ENCODE peak calls at places on chromosomes 2 and 18, in ten cellular contexts. Q is IMR-90, N is HepG2, F is keratinocyte, J is astrocyte, D is hepatocyte, X is fibroblast of lung, S is HCT116, U is neural progenitor cell, I is H9. K is an unnamed sample. For H3K4me1, the result is how much of the 10 kb centered on the place peaks cover.

GRCh38 chr2:74548285-74548918 is 5.3 kb downstream of the LOXL3 start:
- DNase-seq in Q (no peak), N (no peak), F (no peak), J (no peak), D (no peak), X (no peak), S (no peak), U (peak), I (no peak), K (no peak)

GRCh38 chr2:133674433-133675331 is 106.4 kb upstream of the NCKAP5 start:
- DNase-seq in Q (peak), N (peak), F (no peak), J (peak), D (peak), X (peak), S (no peak), U (peak), I (peak), K (peak)

GRCh38 chr2:205982776-205983327 is 103.1 kb downstream of the INO80D start:
- DNase-seq in Q (no peak), N (no peak), F (no peak), J (no peak), D (no peak), X (no peak), S (no peak), U (no peak), I (no peak), K (peak)

GRCh38 chr18:11927497-11927896 is 19.4 kb upstream of the MPPE1 start:
- DNase-seq in Q (no peak), N (no peak), F (no peak), J (no peak), D (no peak), X (no peak), S (no peak), U (no peak), I (no peak), K (no peak)

GRCh38 chr2:37560241-37560848 is 111.1 kb downstream of the CDC42EP3 start:
- DNase-seq in Q (no peak), N (no peak), F (no peak), J (no peak), D (no peak), X (no peak), S (no peak), U (no peak), I (no peak), K (no peak)

GRCh38 chr18:10856146-10856545 is 293.2 kb downstream of the PIEZO2 start:
- DNase-seq in Q (no peak), N (no peak), F (no peak), J (no peak), D (no peak), X (no peak), S (no peak), U (no peak), I (no peak), K (no peak)

GRCh38 chr2:180722551-180723239 is 257.7 kb upstream of the UBE2E3 start:
- DNase-seq in Q (peak), N (no peak), F (no peak), J (peak), D (no peak), X (peak), S (no peak), U (no peak), I (no peak), K (no peak)

GRCh38 chr18:63962137-63962536 is 7.7 kb upstream of the SERPINB8 start:
- DNase-seq in Q (no peak), N (no peak), F (no peak), J (no peak), D (no peak), X (no peak), S (no peak), U (no peak), I (no peak), K (no peak)

GRCh38 chr18:58403799-58404455 is 225.0 kb downstream of the ALPK2 start:
- DNase-seq in Q (no peak), N (no peak), F (no peak), J (no peak), D (no peak), X (no peak), S (no peak), U (no peak), I (no peak), K (no peak)

GRCh38 chr2:149832256-149832655 is 244.7 kb upstream of the MMADHC start:
- DNase-seq in Q (peak), N (no peak), F (no peak), J (peak), D (no peak), X (peak), S (no peak), U (no peak), I (no peak), K (no peak)

GRCh38 chr2:174070281-174070680 is 105.1 kb upstream of the SP3 start:
- DNase-seq in Q (no peak), N (no peak), F (no peak), J (no peak), D (no peak), X (no peak), S (no peak), U (no peak), I (no peak), K (no peak)

GRCh38 chr2:56169521-56169920 is 14.3 kb upstream of the CCDC85A start:
- DNase-seq in Q (no peak), N (no peak), F (no peak), J (peak), D (no peak), X (peak), S (no peak), U (no peak), I (no peak), K (peak)

GRCh38 chr2:14587119-14587518 is 45.4 kb upstream of the LRATD1 start:
- DNase-seq in Q (peak), N (no peak), F (peak), J (peak), D (no peak), X (peak), S (no peak), U (no peak), I (no peak), K (peak)

GRCh38 chr2:127611076-127611925 is 34.7 kb upstream of the GPR17 start:
- DNase-seq in Q (no peak), N (no peak), F (no peak), J (no peak), D (peak), X (no peak), S (no peak), U (no peak), I (peak), K (no peak)

GRCh38 chr2:224847961-224848850 is 132.0 kb upstream of the CCDC195 start:
- DNase-seq in Q (peak), N (no peak), F (peak), J (peak), D (peak), X (peak), S (peak), U (no peak), I (no peak), K (no peak)

GRCh38 chr2:217875556-217876252 is 127.1 kb downstream of the TNS1 start:
- DNase-seq in Q (peak), N (no peak), F (no peak), J (no peak), D (no peak), X (no peak), S (no peak), U (no peak), I (no peak), K (no peak)

GRCh38 chr2:208407667-208408066 is 1.1 kb downstream of the PTH2R start:
- DNase-seq in Q (peak), N (peak), F (no peak), J (no peak), D (peak), X (peak), S (no peak), U (peak), I (no peak), K (no peak)
- H3K4me1 ChIP-seq in Q (under half), N (under half), F (under half), J (under half), D (under half), X (under half), S (under half), U (under half), I (under half), K (under half)

GRCh38 chr2:171247741-171248140 is 87.0 kb upstream of the TLK1 start:
- DNase-seq in Q (no peak), N (no peak), F (no peak), J (no peak), D (no peak), X (no peak), S (no peak), U (no peak), I (no peak), K (no peak)

GRCh38 chr2:171241771-171242170 is 81.1 kb upstream of the TLK1 start:
- DNase-seq in Q (no peak), N (no peak), F (no peak), J (no peak), D (no peak), X (no peak), S (no peak), U (no peak), I (no peak), K (no peak)

GRCh38 chr2:171248205-171248662 is 87.5 kb upstream of the TLK1 start:
- DNase-seq in Q (no peak), N (no peak), F (no peak), J (no peak), D (no peak), X (no peak), S (no peak), U (no peak), I (no peak), K (no peak)

GRCh38 chr2:171244970-171245782 is 84.5 kb upstream of the TLK1 start:
- DNase-seq in Q (peak), N (no peak), F (no peak), J (peak), D (no peak), X (peak), S (no peak), U (no peak), I (no peak), K (peak)

GRCh38 chr2:171244466-171244969 is 83.8 kb upstream of the TLK1 start:
- DNase-seq in Q (peak), N (no peak), F (no peak), J (peak), D (peak), X (peak), S (no peak), U (no peak), I (no peak), K (peak)
- H2AFZ ChIP-seq in Q (no peak), N (no peak), F (no peak), J (no peak), D (no peak), X (no peak), S (no peak), U (no peak), I (no peak), K (no peak)

GRCh38 chr18:2894131-2894840 is 47.5 kb downstream of the EMILIN2 start:
- DNase-seq in Q (no peak), N (peak), F (no peak), J (no peak), D (peak), X (peak), S (no peak), U (no peak), I (no peak), K (no peak)
- H3K4me1 ChIP-seq in Q (under half), N (under half), F (under half), J (under half), D (under half), X (under half), S (under half), U (under half), I (under half), K (under half)

DNA sequence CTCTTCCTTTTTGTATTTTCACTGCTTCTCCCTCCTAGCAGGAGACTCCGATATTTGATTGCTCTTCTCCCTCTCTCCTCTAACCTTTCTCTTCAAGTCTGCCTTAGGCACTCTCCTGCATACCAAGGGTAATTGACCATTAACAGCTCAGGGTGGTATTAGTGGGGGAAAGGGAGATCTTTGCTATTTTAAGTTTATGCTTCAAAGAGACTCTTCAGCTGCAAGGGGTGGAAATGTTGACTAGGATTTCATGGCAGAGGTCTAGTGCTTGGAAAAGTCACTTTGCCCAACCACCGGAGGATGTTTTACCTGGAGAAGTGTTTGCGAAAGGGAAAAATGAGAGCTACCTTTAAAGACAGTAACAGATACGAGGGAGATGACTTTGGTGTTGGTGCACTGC is 453.7 kb downstream of the SLC4A3 start:
- DNase-seq in Q (no peak), N (no peak), F (no peak), J (no peak), D (no peak), X (no peak), S (no peak), U (peak), I (no peak), K (no peak)
- H2AFZ ChIP-seq in Q (no peak), N (no peak), F (no peak), J (no peak), D (no peak), X (no peak), S (no peak), U (no peak), I (no peak), K (no peak)

GRCh38 chr2:65432227-65433190 is at the start of gene SPRED2:
- DNase-seq in Q (peak), N (peak), F (peak), J (peak), D (peak), X (peak), S (peak), U (peak), I (peak), K (peak)
- H3K4me1 ChIP-seq in Q (under half), N (half or more), F (under half), J (under half), D (under half), X (under half), S (under half), U (under half), I (under half), K (under half)

GRCh38 chr2:162091325-162092007 is 17.5 kb upstream of the DPP4 start:
- DNase-seq in Q (peak), N (peak), F (peak), J (no peak), D (peak), X (peak), S (peak), U (no peak), I (peak), K (peak)
- H2AFZ ChIP-seq in Q (peak), N (no peak), F (no peak), J (no peak), D (peak), X (no peak), S (peak), U (no peak), I (no peak), K (no peak)

DNA sequence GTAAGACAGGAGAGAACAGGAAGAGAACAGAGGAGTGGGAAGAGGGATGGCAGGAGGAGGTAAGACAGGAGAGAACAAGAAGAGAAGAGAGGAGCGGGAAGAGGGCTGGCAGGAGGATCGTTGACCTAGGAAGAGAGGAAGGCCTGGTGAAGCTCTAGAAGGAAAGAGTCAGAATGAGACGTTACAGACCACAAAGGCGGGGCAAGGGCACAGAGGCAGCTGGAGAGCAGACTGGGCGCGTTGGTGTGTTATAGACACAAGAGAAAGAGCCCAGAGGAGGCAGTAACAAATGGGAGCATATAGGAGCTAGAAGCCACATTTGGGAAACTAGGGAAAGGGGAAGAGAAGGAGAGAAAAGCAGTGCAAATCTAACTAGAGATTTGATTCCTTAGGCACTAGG is 26.6 kb downstream of the PTRHD1 start:
- DNase-seq in Q (no peak), N (no peak), F (no peak), J (no peak), D (no peak), X (no peak), S (no peak), U (no peak), I (no peak), K (no peak)
- H3K4me1 ChIP-seq in Q (under half), N (under half), F (under half), J (under half), D (under half), X (under half), S (under half), U (under half), I (under half), K (under half)

K was measured in trophoblast cell.